ENCODE peak calls at places on chromosomes 6 and 20, in four cellular contexts. U, W, H and Y are unnamed samples.

GRCh38 chr20:51696304-51697118 is 71.7 kb downstream of the ATP9A start:
- DNase-seq in U (peak), W (no peak), H (no peak), Y (no peak)

GRCh38 chr6:111210074-111210729 is 122.9 kb downstream of the SLC16A10 start:
- DNase-seq in U (peak), W (no peak), H (no peak), Y (peak)

GRCh38 chr6:97524846-97525245 is 241.8 kb upstream of the MMS22L start:
- DNase-seq in U (no peak), W (peak), H (no peak), Y (no peak)

GRCh38 chr6:33490621-33491020 is 36.2 kb downstream of the ZBTB9 start:
- DNase-seq in U (no peak), W (no peak), H (no peak), Y (no peak)

GRCh38 chr6:165961236-165961751 is 206.4 kb downstream of the TBXT start:
- DNase-seq in U (no peak), W (no peak), H (no peak), Y (no peak)

GRCh38 chr6:139967497-139967896 is 593.0 kb upstream of the CITED2 start:
- DNase-seq in U (peak), W (no peak), H (no peak), Y (no peak)

GRCh38 chr6:107600936-107601335 is 111.0 kb downstream of the SOBP start:
- DNase-seq in U (peak), W (no peak), H (no peak), Y (peak)

GRCh38 chr6:158043586-158044524 is 62.2 kb downstream of the SYNJ2 start:
- DNase-seq in U (peak), W (no peak), H (no peak), Y (no peak)

GRCh38 chr6:14765106-14765505 is 480.8 kb upstream of the JARID2 start:
- DNase-seq in U (peak), W (peak), H (no peak), Y (no peak)

GRCh38 chr20:1802385-1803215 is 92.6 kb upstream of the SIRPA start:
- DNase-seq in U (peak), W (peak), H (no peak), Y (peak)

GRCh38 chr6:28167068-28167467 is 25.4 kb downstream of the ZKSCAN8 start:
- DNase-seq in U (peak), W (no peak), H (no peak), Y (peak)

GRCh38 chr6:163612200-163612599 is 197.7 kb downstream of the QKI start:
- DNase-seq in U (no peak), W (no peak), H (no peak), Y (no peak)

GRCh38 chr6:131093334-131093733 is 30.3 kb upstream of the EPB41L2 start:
- DNase-seq in U (no peak), W (no peak), H (no peak), Y (no peak)

GRCh38 chr6:25934735-25935313 is 4.3 kb upstream of the SLC17A2 start:
- DNase-seq in U (no peak), W (no peak), H (no peak), Y (no peak)

GRCh38 chr20:57088436-57088835 is 178.0 kb downstream of the BMP7 start:
- DNase-seq in U (peak), W (no peak), H (no peak), Y (no peak)

GRCh38 chr6:99252421-99252820 is 97.1 kb downstream of the FAXC start:
- DNase-seq in U (no peak), W (no peak), H (no peak), Y (no peak)

GRCh38 chr6:118551063-118551672 is 3.1 kb downstream of the PLN start:
- DNase-seq in U (peak), W (no peak), H (no peak), Y (peak)

GRCh38 chr6:109326346-109326745 is 55.9 kb downstream of the CD164 start:
- DNase-seq in U (no peak), W (no peak), H (no peak), Y (no peak)

GRCh38 chr20:9600562-9600961 is 86.2 kb downstream of the LAMP5 start:
- DNase-seq in U (no peak), W (no peak), H (no peak), Y (no peak)

GRCh38 chr6:84605308-84605707 is 159.1 kb downstream of the TBX18 start:
- DNase-seq in U (no peak), W (no peak), H (no peak), Y (no peak)

GRCh38 chr6:106705156-106705555 is 75.8 kb downstream of the QRSL1 start:
- DNase-seq in U (no peak), W (no peak), H (no peak), Y (no peak)

GRCh38 chr6:64294034-64294433 is 658.4 kb downstream of the PHF3 start:
- DNase-seq in U (no peak), W (no peak), H (no peak), Y (no peak)

GRCh38 chr20:59441860-59442810 is 141.7 kb downstream of the EDN3 start:
- DNase-seq in U (no peak), W (no peak), H (no peak), Y (no peak)

GRCh38 chr6:170459451-170459850 is 93.7 kb downstream of the PSMB1 start:
- DNase-seq in U (peak), W (peak), H (no peak), Y (no peak)

GRCh38 chr6:157219201-157220200 is 103.8 kb downstream of the TMEM242 start:
- DNase-seq in U (peak), W (no peak), H (no peak), Y (no peak)

GRCh38 chr20:9323622-9324021 is 190.8 kb upstream of the LAMP5 start:
- DNase-seq in U (no peak), W (no peak), H (no peak), Y (no peak)

GRCh38 chr6:98092326-98092725 is 742.0 kb upstream of the POU3F2 start:
- DNase-seq in U (no peak), W (no peak), H (no peak), Y (no peak)

GRCh38 chr6:134908906-134909516 is 40.9 kb downstream of the ALDH8A1 start:
- DNase-seq in U (peak), W (peak), H (no peak), Y (peak)

GRCh38 chr6:113067612-113068262 is 720.6 kb downstream of the RFPL4B start:
- DNase-seq in U (peak), W (no peak), H (no peak), Y (no peak)

GRCh38 chr20:36128463-36129176 is 25.9 kb upstream of the EPB41L1 start:
- DNase-seq in U (peak), W (peak), H (no peak), Y (no peak)

GRCh38 chr20:61524956-61525666 is 273.1 kb downstream of the CDH4 start:
- DNase-seq in U (no peak), W (no peak), H (no peak), Y (no peak)

GRCh38 chr6:83948851-83949250 is 84.7 kb upstream of the MRAP2 start:
- DNase-seq in U (no peak), W (no peak), H (no peak), Y (no peak)

GRCh38 chr6:122730775-122731386 is 48.6 kb upstream of the FABP7 start:
- DNase-seq in U (peak), W (no peak), H (no peak), Y (no peak)

GRCh38 chr6:22194188-22194921 is 102.5 kb downstream of the PRL start:
- DNase-seq in U (peak), W (no peak), H (no peak), Y (no peak)

GRCh38 chr20:43058077-43058476 is 131.6 kb downstream of the PTPRT start:
- DNase-seq in U (no peak), W (no peak), H (no peak), Y (no peak)

GRCh38 chr6:35052694-35053565 is 88.2 kb downstream of the TCP11 start:
- DNase-seq in U (peak), W (no peak), H (no peak), Y (no peak)

GRCh38 chr20:51966296-51966971 is 164.1 kb upstream of the SALL4 start:
- DNase-seq in U (peak), W (no peak), H (no peak), Y (peak)

GRCh38 chr6:33172307-33173227 is 19.7 kb downstream of the COL11A2 start:
- DNase-seq in U (peak), W (no peak), H (no peak), Y (no peak)

GRCh38 chr6:2870046-2870636 is 28.5 kb upstream of the SERPINB1 start:
- DNase-seq in U (no peak), W (no peak), H (no peak), Y (no peak)